ENCODE peak calls at places on chromosomes 11 and 22, in five cellular contexts. G is fibroblast of the aortic adventitia, U is GM23338, O is nephron progenitor cell, W is GM10248. P is an unnamed sample.

GRCh38 chr22:24068377-24068680 is 57.2 kb downstream of the CABIN1 start:
- DNase-seq in G (no peak), U (no peak), O (no peak), W (no peak), P (no peak)

GRCh38 chr11:83521647-83522596 is 235.8 kb upstream of the CCDC90B start:
- DNase-seq in G (peak; percentile 24), U (peak; percentile 76), O (no peak), W (no peak), P (no peak)

GRCh38 chr22:49629586-49630447 is 197.9 kb downstream of the BRD1 start:
- DNase-seq in G (no peak), U (no peak), O (no peak), W (no peak), P (no peak)

GRCh38 chr22:45429424-45429823 is 15.9 kb downstream of the RIBC2 start:
- DNase-seq in G (no peak), U (no peak), O (no peak), W (no peak), P (no peak)

GRCh38 chr11:75814369-75814685 is 683 bp upstream of the UVRAG start:
- DNase-seq in G (no peak), U (no peak), O (no peak), W (no peak), P (no peak)

GRCh38 chr11:95727630-95728029 is 62.0 kb downstream of the FAM76B start:
- DNase-seq in G (no peak), U (no peak), O (no peak), W (no peak), P (no peak)

GRCh38 chr22:19559324-19559811 is 35.2 kb upstream of the CLDN5 start:
- DNase-seq in G (no peak), U (peak; percentile 61), O (no peak), W (no peak), P (no peak)

GRCh38 chr11:85076535-85077330 is 550.4 kb downstream of the DLG2 start:
- DNase-seq in G (peak; percentile 67), U (no peak), O (no peak), W (no peak), P (no peak)

GRCh38 chr22:24099661-24100060 is 81.6 kb upstream of the SUSD2 start:
- DNase-seq in G (no peak), U (no peak), O (no peak), W (no peak), P (no peak)

GRCh38 chr22:32469799-32470212 is 4.8 kb upstream of the FBXO7 start:
- DNase-seq in G (peak; percentile 59), U (no peak), O (peak; percentile 4), W (no peak), P (no peak)

GRCh38 chr11:79321282-79321681 is 119.5 kb downstream of the TENM4 start:
- DNase-seq in G (peak; percentile 46), U (no peak), O (no peak), W (no peak), P (no peak)

GRCh38 chr11:16047073-16047472 is 309.3 kb downstream of the SOX6 start:
- DNase-seq in G (no peak), U (peak; percentile 56), O (no peak), W (no peak), P (no peak)

GRCh38 chr11:20156280-20156875 is 3.9 kb downstream of the DBX1 start:
- DNase-seq in G (no peak), U (peak; percentile 90), O (peak; percentile 34), W (peak; percentile 45), P (no peak)

GRCh38 chr11:11608783-11609232 is 13.0 kb downstream of the GALNT18 start:
- DNase-seq in G (peak; percentile 69), U (no peak), O (no peak), W (no peak), P (no peak)

GRCh38 chr11:29333993-29334780 is 682.6 kb downstream of the KCNA4 start:
- DNase-seq in G (peak; percentile 84), U (peak; percentile 64), O (peak; percentile 9), W (peak; percentile 28), P (no peak)

GRCh38 chr11:104442320-104442719 is 278.4 kb upstream of the PDGFD start:
- DNase-seq in G (peak; percentile 53), U (no peak), O (no peak), W (no peak), P (no peak)

GRCh38 chr11:43359432-43359818 is 705 bp downstream of the TTC17 start:
- DNase-seq in G (peak; percentile 28), U (peak; percentile 45), O (no peak), W (peak; percentile 31), P (no peak)

DNA sequence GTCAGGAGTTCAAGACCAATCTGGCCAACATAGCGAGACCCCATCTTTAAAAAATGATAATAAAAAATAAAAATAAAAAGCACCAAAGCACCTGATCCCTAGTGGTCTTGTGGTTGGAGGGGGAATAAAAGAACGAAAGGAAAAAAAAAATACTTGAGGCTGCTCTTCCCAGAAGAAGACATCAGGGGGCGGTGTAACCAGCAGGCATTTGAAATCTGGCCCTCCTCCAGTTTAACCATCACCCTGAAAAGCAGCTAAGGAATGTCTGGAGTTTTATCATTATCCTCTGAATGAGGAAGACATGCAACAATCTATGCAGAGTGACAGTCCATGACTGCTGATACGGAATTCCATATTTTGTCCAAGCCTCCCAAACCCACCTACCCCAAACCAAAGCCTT is 5.6 kb upstream of the KCTD17 start:
- DNase-seq in G (peak; percentile 53), U (peak; percentile 74), O (no peak), W (no peak), P (no peak)
- TF ChIP-seq CTCF in G (peak; percentile 64), U (peak; percentile 71), O (peak; percentile 51), W (peak; percentile 52), P (no peak)

GRCh38 chr22:26512149-26512793 is at the start of gene TFIP11:
- DNase-seq in G (peak; percentile 88), U (peak; percentile 99), O (peak; percentile 97), W (peak; percentile 97), P (peak; percentile 89)
- TF ChIP-seq CTCF in G (peak; percentile 1), U (no peak), O (no peak), W (peak; percentile 10), P (no peak)

GRCh38 chr11:134365011-134365925 is 33.5 kb downstream of the GLB1L2 start:
- DNase-seq in G (no peak), U (no peak), O (no peak), W (no peak), P (no peak)
- TF ChIP-seq CTCF in G (no peak), U (no peak), O (no peak), W (no peak), P (no peak)

GRCh38 chr11:114846040-114846791 is 167.9 kb downstream of the NXPE2 start:
- DNase-seq in G (no peak), U (no peak), O (no peak), W (no peak), P (no peak)
- TF ChIP-seq CTCF in G (no peak), U (peak; percentile 13), O (no peak), W (no peak), P (no peak)

GRCh38 chr11:128506384-128506783 is 81.0 kb downstream of the ETS1 start:
- DNase-seq in G (no peak), U (no peak), O (no peak), W (no peak), P (no peak)
- TF ChIP-seq CTCF in G (no peak), U (no peak), O (no peak), W (no peak), P (no peak)

GRCh38 chr11:23023319-23023718 is 163.0 kb upstream of the CCDC179 start:
- DNase-seq in G (no peak), U (no peak), O (no peak), W (no peak), P (no peak)

GRCh38 chr11:23022854-23023253 is 162.6 kb upstream of the CCDC179 start:
- DNase-seq in G (no peak), U (no peak), O (no peak), W (no peak), P (no peak)

GRCh38 chr11:23021287-23021863 is 161.1 kb upstream of the CCDC179 start:
- DNase-seq in G (peak; percentile 18), U (peak; percentile 68), O (peak; percentile 38), W (peak; percentile 43), P (no peak)
- TF ChIP-seq CTCF in G (peak; percentile 51), U (peak; percentile 85), O (peak; percentile 68), W (peak; percentile 58), P (no peak)

GRCh38 chr11:1453611-1454386 is 32.8 kb downstream of the MOB2 start:
- DNase-seq in G (no peak), U (peak; percentile 85), O (peak; percentile 50), W (peak; percentile 81), P (no peak)
- TF ChIP-seq CTCF in G (no peak), U (peak; percentile 62), O (no peak), W (peak; percentile 61), P (no peak)

GRCh38 chr11:37811349-37811748 is 1213.3 kb upstream of the RAG2 start:
- DNase-seq in G (no peak), U (no peak), O (peak; percentile 19), W (no peak), P (no peak)
- TF ChIP-seq CTCF in G (no peak), U (no peak), O (no peak), W (no peak), P (no peak)